ENCODE peak calls at places on chromosomes 11 and 22, in four cellular contexts. B is K562, G is ovary, L is uterus. N is an unnamed sample. For H3K9me3, the result is how much of the 10 kb centered on the place peaks cover.

GRCh38 chr11:112776834-112777793 is 184.1 kb upstream of the NCAM1 start:
- DNase-seq in B (peak), G (no peak), L (no peak), N (no peak)

GRCh38 chr22:31639640-31640039 is 22.4 kb downstream of the PISD start:
- DNase-seq in B (no peak), G (no peak), L (no peak), N (peak)

GRCh38 chr11:67280341-67280790 is 8.7 kb upstream of the ANKRD13D start:
- DNase-seq in B (no peak), G (no peak), L (no peak), N (peak)

GRCh38 chr11:103484545-103484944 is 375.3 kb downstream of the DYNC2H1 start:
- DNase-seq in B (no peak), G (no peak), L (no peak), N (no peak)

GRCh38 chr11:96013459-96014213 is 89.7 kb upstream of the MTMR2 start:
- DNase-seq in B (no peak), G (no peak), L (no peak), N (no peak)

GRCh38 chr11:74641905-74642304 is 49.5 kb downstream of the POLD3 start:
- DNase-seq in B (no peak), G (no peak), L (peak), N (no peak)

GRCh38 chr11:93032580-93032979 is 63.1 kb downstream of the MTNR1B start:
- DNase-seq in B (no peak), G (no peak), L (no peak), N (no peak)

GRCh38 chr11:96306933-96307747 is 35.9 kb downstream of the MAML2 start:
- DNase-seq in B (peak), G (peak), L (peak), N (peak)

GRCh38 chr11:106263527-106263926 is 186.1 kb downstream of the AASDHPPT start:
- DNase-seq in B (no peak), G (no peak), L (no peak), N (no peak)

GRCh38 chr11:18427240-18427639 is 15.1 kb downstream of the LDHC start:
- DNase-seq in B (no peak), G (no peak), L (no peak), N (no peak)

GRCh38 chr11:1831338-1832180 is 3.2 kb upstream of the SYT8 start:
- DNase-seq in B (no peak), G (no peak), L (no peak), N (no peak)

GRCh38 chr22:47232753-47233152 is 470.3 kb downstream of the TBC1D22A start:
- DNase-seq in B (no peak), G (no peak), L (no peak), N (no peak)

GRCh38 chr22:47232197-47232596 is 469.7 kb downstream of the TBC1D22A start:
- DNase-seq in B (no peak), G (no peak), L (no peak), N (no peak)

GRCh38 chr22:47228767-47229166 is 466.3 kb downstream of the TBC1D22A start:
- DNase-seq in B (no peak), G (no peak), L (no peak), N (no peak)

GRCh38 chr22:47233316-47234243 is 471.1 kb downstream of the TBC1D22A start:
- DNase-seq in B (no peak), G (no peak), L (no peak), N (no peak)

GRCh38 chr22:47231759-47232158 is 469.3 kb downstream of the TBC1D22A start:
- DNase-seq in B (no peak), G (no peak), L (no peak), N (no peak)
- H3K9me3 ChIP-seq in B (under half), G (under half), L (under half), N (under half)

GRCh38 chr11:20027546-20028014 is 132.7 kb downstream of the DBX1 start:
- DNase-seq in B (no peak), G (no peak), L (no peak), N (no peak)
- H3K4me3 ChIP-seq in B (no peak), G (no peak), L (no peak), N (no peak)

GRCh38 chr11:63614136-63614664 is at the start of gene PLAAT3:
- DNase-seq in B (peak), G (peak), L (peak), N (peak)
- TF ChIP-seq POLR2A in B (no peak), G (peak), L (peak), N (peak)

GRCh38 chr22:47290706-47291430 is 528.4 kb downstream of the TBC1D22A start:
- DNase-seq in B (no peak), G (no peak), L (peak), N (no peak)
- H3K9me3 ChIP-seq in B (under half), G (under half), L (under half), N (under half)

DNA sequence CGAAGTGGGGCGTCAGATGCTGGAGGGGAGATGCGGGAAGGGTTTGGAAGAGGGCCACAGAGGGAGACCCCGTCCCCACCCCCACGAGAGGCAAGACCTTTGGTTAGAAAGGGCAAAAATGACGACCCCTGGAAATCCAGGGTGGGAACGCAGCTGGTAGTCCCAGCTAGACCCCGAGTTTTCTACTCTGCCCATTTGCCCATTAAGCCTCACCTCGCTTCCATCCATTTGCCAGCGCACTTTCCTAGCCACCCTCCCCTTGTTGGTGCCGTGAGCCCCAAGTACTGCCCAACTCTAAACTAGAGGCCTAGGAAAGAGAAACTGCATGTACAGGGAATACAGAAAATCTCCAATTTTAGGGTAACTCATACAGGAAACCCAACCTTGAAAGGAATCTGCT is 370 bp downstream of the DDX25 start:
- DNase-seq in B (no peak), G (no peak), L (no peak), N (no peak)
- H3K4me3 ChIP-seq in B (no peak), G (no peak), L (no peak), N (no peak)

GRCh38 chr22:20130739-20131592 is 638 bp upstream of the ZDHHC8 start:
- DNase-seq in B (peak), G (peak), L (peak), N (peak)
- TF ChIP-seq POLR2A in B (no peak), G (no peak), L (no peak), N (peak)

DNA sequence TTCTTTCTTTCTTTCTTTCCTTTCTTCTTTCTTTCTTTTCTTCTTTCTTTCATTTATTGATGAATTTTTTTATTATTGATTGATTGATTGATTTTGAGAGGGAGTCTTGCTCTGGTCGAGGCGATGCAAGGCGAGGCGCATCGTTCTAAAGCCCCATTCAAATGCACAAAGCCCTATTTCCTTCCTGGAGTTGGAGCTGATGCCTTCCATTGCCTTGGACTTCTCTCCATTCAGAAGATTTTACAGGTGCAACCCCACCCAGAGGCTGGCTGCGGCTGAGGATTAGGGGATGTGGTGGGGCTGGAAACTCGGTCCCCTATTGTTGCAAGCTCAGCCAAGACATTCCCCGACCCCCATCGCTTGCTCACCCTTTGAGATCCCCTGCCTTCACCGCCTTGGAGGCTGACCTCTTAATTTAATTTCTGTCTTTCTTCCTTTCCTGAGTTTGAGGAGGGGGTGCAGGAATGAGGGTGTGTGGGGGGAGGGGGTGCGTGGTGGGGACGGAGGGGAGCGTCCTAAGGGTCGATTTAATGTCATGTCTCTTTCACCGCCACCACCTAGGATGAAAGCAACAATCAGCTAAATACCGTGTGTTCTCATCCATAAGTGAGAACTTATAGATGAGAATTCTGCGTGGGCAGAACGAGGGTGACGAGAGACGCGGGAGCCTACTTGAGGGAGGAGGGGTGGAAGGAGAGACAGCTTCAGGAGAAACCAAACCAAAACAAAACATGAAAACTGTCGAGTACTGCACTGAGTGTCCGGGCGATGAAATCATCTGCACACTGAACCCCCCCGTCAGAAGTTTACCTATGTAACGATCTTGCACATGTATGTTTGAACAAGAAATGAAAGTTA is 3913.9 kb upstream of the OR11H1 start:
- DNase-seq in B (no peak), G (no peak), L (no peak), N (no peak)
- H3K9me3 ChIP-seq in B (under half), G (under half), L (under half), N (under half)

DNA sequence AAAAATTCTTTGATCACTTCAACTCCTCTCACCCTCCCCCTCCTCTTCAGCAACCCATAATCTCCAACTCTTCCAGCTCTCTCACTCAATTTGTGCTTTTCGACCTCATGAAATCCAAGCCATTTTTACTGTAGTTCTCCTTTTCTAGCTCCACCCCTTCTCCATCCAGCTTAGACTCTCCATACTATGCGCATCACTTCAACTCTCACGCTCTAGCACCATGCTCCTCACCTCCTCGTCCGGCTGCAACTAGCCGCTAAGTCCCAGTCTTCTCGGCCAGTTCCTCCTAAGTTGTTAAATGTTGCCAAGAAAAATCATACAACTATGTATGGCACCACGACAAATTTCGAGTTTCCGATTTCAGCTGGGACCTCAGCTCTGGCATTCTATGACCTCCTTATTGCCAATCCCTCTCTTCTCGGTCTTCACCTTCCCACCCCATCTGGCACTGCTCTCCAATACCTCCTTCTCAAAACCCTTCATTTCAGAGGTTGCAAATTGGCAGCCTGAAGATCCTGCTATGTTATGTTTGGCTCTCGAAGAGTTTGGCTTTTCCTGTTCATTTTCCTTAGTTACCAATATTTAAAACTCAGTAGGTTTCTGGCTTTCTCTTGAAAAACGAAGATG is 1.1 kb downstream of the ZNF70 start:
- DNase-seq in B (no peak), G (no peak), L (no peak), N (no peak)
- H3K4me3 ChIP-seq in B (peak), G (peak), L (peak), N (peak)